ENCODE peak calls at places on chromosomes 16 and 17, in four cellular contexts. One of them, this sample, is unnamed.
A peak's percentile ranks its signal among the peaks of the same experiment; 100 is the strongest.

GRCh38 chr16:49600976-49601375 is 227.4 kb downstream of the C16orf78 start:
- DNase-seq in HepG2: no peak
- DNase-seq in K562: no peak
- DNase-seq in GM12878: no peak
- DNase-seq in this sample: no peak

GRCh38 chr16:20023190-20023589 is 50.5 kb downstream of the GPR139 start:
- DNase-seq in HepG2: peak; percentile 32
- DNase-seq in K562: peak; percentile 13
- DNase-seq in GM12878: no peak
- DNase-seq in this sample: no peak

GRCh38 chr17:38456031-38456815 is 28.0 kb downstream of the ARHGAP23 start:
- DNase-seq in HepG2: no peak
- DNase-seq in K562: no peak
- DNase-seq in GM12878: no peak
- DNase-seq in this sample: no peak

GRCh38 chr17:17886253-17886652 is 49.5 kb upstream of the SREBF1 start:
- DNase-seq in HepG2: no peak
- DNase-seq in K562: no peak
- DNase-seq in GM12878: no peak
- DNase-seq in this sample: no peak

GRCh38 chr16:57145964-57146647 is 39.7 kb downstream of the PSME3IP1 start:
- DNase-seq in HepG2: no peak
- DNase-seq in K562: no peak
- DNase-seq in GM12878: no peak
- DNase-seq in this sample: no peak

GRCh38 chr16:28606291-28607115 is 3.3 kb downstream of the SULT1A1 start:
- DNase-seq in HepG2: no peak
- DNase-seq in K562: no peak
- DNase-seq in GM12878: no peak
- DNase-seq in this sample: no peak

GRCh38 chr16:23072769-23073549 is 76.3 kb downstream of the USP31 start:
- DNase-seq in HepG2: no peak
- DNase-seq in K562: no peak
- DNase-seq in GM12878: no peak
- DNase-seq in this sample: no peak

GRCh38 chr17:8189041-8189710 is 804 bp downstream of the BORCS6 start:
- DNase-seq in HepG2: no peak
- DNase-seq in K562: no peak
- DNase-seq in GM12878: no peak
- DNase-seq in this sample: no peak

GRCh38 chr16:71854369-71854948 is 8.7 kb downstream of the ATXN1L start:
- DNase-seq in HepG2: no peak
- DNase-seq in K562: no peak
- DNase-seq in GM12878: no peak
- DNase-seq in this sample: no peak

GRCh38 chr17:78355045-78355641 is 4.7 kb downstream of the SOCS3 start:
- DNase-seq in HepG2: peak; percentile 58
- DNase-seq in K562: no peak
- DNase-seq in GM12878: no peak
- DNase-seq in this sample: no peak

GRCh38 chr16:73064227-73064995 is 16.5 kb upstream of the ZFHX3 start:
- DNase-seq in HepG2: no peak
- DNase-seq in K562: no peak
- DNase-seq in GM12878: no peak
- DNase-seq in this sample: peak; percentile 49

DNA sequence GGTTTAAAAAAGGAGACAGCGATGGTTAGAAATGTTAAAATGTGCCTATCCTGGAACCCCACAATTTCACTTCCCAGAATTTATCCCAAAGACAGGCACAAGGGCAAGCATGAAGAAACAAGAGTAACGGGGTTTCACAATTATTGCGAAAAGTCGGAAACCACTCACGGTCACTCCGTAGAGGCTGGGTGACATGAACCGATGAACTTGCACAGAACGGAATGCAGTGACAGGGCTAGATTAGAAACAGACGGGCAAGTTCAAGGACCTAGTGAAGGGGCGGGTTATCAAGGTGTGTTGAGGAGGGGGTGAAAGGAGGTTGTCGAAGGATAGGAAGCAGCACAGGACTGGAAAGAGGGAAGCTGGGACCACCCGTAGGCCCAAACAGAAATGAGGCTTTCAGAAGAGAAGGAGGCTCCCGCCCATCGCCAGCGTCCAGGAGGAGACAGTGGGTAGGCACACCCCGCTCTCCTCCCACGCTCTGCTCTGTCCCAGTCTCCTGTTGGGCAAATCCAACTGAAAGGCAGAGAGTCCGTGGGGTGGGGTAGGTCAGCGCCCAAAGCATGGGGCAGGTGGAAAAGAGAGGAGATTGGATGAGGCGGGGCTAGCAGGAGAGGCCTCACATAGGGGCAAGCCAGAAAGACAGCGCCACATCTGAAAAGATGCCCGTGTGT is 47.4 kb upstream of the JPH3 start:
- DNase-seq in HepG2: peak; percentile 63
- DNase-seq in K562: no peak
- DNase-seq in GM12878: no peak
- DNase-seq in this sample: no peak
- TF ChIP-seq CREM in HepG2: no peak
- TF ChIP-seq CREM in K562: no peak
- TF ChIP-seq CREM in GM12878: no peak
- TF ChIP-seq CREM in this sample: no peak

GRCh38 chr16:17258848-17259713 is 211.7 kb downstream of the XYLT1 start:
- DNase-seq in HepG2: no peak
- DNase-seq in K562: peak; percentile 41
- DNase-seq in GM12878: peak; percentile 79
- DNase-seq in this sample: peak; percentile 42
- TF ChIP-seq CREM in HepG2: no peak
- TF ChIP-seq CREM in K562: no peak
- TF ChIP-seq CREM in GM12878: peak; percentile 71
- TF ChIP-seq CREM in this sample: no peak

GRCh38 chr17:33534063-33534462 is 241.0 kb upstream of the ASIC2 start:
- DNase-seq in HepG2: no peak
- DNase-seq in K562: no peak
- DNase-seq in GM12878: no peak
- DNase-seq in this sample: no peak
- TF ChIP-seq CREM in HepG2: no peak
- TF ChIP-seq CREM in K562: no peak
- TF ChIP-seq CREM in GM12878: no peak
- TF ChIP-seq CREM in this sample: no peak

GRCh38 chr16:1902547-1903219 is 15.5 kb downstream of the HS3ST6 start:
- DNase-seq in HepG2: no peak
- DNase-seq in K562: no peak
- DNase-seq in GM12878: no peak
- DNase-seq in this sample: no peak

GRCh38 chr16:1906052-1906845 is 12.0 kb downstream of the HS3ST6 start:
- DNase-seq in HepG2: no peak
- DNase-seq in K562: no peak
- DNase-seq in GM12878: no peak
- DNase-seq in this sample: no peak

GRCh38 chr16:1903220-1903574 is 15.0 kb downstream of the HS3ST6 start:
- DNase-seq in HepG2: no peak
- DNase-seq in K562: no peak
- DNase-seq in GM12878: no peak
- DNase-seq in this sample: no peak

GRCh38 chr16:1906846-1907165 is 11.4 kb downstream of the HS3ST6 start:
- DNase-seq in HepG2: no peak
- DNase-seq in K562: no peak
- DNase-seq in GM12878: no peak
- DNase-seq in this sample: no peak

GRCh38 chr16:1903845-1904820 is 14.1 kb downstream of the HS3ST6 start:
- DNase-seq in HepG2: no peak
- DNase-seq in K562: no peak
- DNase-seq in GM12878: no peak
- DNase-seq in this sample: no peak
- TF ChIP-seq CREM in HepG2: no peak
- TF ChIP-seq CREM in K562: no peak
- TF ChIP-seq CREM in GM12878: no peak
- TF ChIP-seq CREM in this sample: no peak

DNA sequence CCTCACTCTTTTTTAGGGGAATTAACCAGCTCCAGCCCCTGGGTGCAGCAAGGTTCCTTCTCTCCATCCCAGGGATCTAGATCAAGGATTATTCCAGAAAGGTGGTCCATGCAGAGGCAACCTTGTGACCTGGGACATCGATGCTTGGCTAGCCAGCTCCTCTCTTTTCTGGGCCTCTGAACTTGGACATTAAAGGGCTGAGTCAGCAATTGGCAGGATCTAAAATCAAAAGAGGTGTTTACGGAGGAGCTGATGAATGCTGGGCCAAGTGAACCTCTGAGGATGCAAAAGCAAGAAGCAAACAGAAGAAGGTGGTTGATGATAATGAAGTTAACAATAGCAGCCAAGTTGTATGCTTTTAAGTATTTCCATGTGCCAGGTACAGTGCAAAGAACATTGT is 207.0 kb downstream of the MAF start:
- DNase-seq in HepG2: no peak
- DNase-seq in K562: no peak
- DNase-seq in GM12878: no peak
- DNase-seq in this sample: no peak
- TF ChIP-seq CREM in HepG2: no peak
- TF ChIP-seq CREM in K562: no peak
- TF ChIP-seq CREM in GM12878: no peak
- TF ChIP-seq CREM in this sample: no peak

GRCh38 chr17:81398170-81398854 is 3.1 kb downstream of the BAHCC1 start:
- DNase-seq in HepG2: no peak
- DNase-seq in K562: no peak
- DNase-seq in GM12878: no peak
- DNase-seq in this sample: peak; percentile 56
- TF ChIP-seq CREM in HepG2: no peak
- TF ChIP-seq CREM in K562: no peak
- TF ChIP-seq CREM in GM12878: no peak
- TF ChIP-seq CREM in this sample: no peak

GRCh38 chr17:7047566-7047965 is 3.7 kb upstream of the SLC16A11 start:
- DNase-seq in HepG2: no peak
- DNase-seq in K562: no peak
- DNase-seq in GM12878: no peak
- DNase-seq in this sample: no peak
- TF ChIP-seq CREM in HepG2: no peak
- TF ChIP-seq CREM in K562: no peak
- TF ChIP-seq CREM in GM12878: no peak
- TF ChIP-seq CREM in this sample: no peak

GRCh38 chr17:11412653-11413052 is 171.6 kb downstream of the SHISA6 start:
- DNase-seq in HepG2: no peak
- DNase-seq in K562: no peak
- DNase-seq in GM12878: no peak
- DNase-seq in this sample: no peak
- TF ChIP-seq CREM in HepG2: no peak
- TF ChIP-seq CREM in K562: no peak
- TF ChIP-seq CREM in GM12878: no peak
- TF ChIP-seq CREM in this sample: no peak

This sample was measured in WTC11.